ENCODE peak calls at places on chromosomes 3 and 15, in nine cellular contexts. S is cardiac muscle cell, P is heart right ventricle, G is PC-3, D is kidney, J is mucosa of descending colon, T is bronchial epithelial cell, W is sigmoid colon, A is keratinocyte. V is an unnamed sample.
A peak's percentile ranks its signal among the peaks of the same experiment; 100 is the strongest.

GRCh38 chr15:41634072-41634628 is 26.1 kb upstream of the MGA start:
- DNase-seq in S (no peak), P (no peak), G (no peak), D (no peak), J (no peak), T (no peak), W (no peak), A (no peak), V (no peak)

GRCh38 chr3:66011098-66011655 is 27.5 kb downstream of the MAGI1 start:
- DNase-seq in S (no peak), P (no peak), G (no peak), D (no peak), J (no peak), T (no peak), W (no peak), A (no peak), V (no peak)

GRCh38 chr3:188057124-188057523 is 96.8 kb upstream of the LPP start:
- DNase-seq in S (no peak), P (no peak), G (no peak), D (no peak), J (no peak), T (no peak), W (no peak), A (no peak), V (no peak)

GRCh38 chr15:39230205-39230916 is 350.5 kb upstream of the THBS1 start:
- DNase-seq in S (peak; percentile 66), P (no peak), G (no peak), D (no peak), J (no peak), T (no peak), W (no peak), A (no peak), V (no peak)

GRCh38 chr15:40066531-40066930 is 27.6 kb upstream of the SRP14 start:
- DNase-seq in S (no peak), P (no peak), G (peak; percentile 19), D (no peak), J (no peak), T (no peak), W (no peak), A (no peak), V (no peak)

GRCh38 chr3:46882377-46883015 is 5.0 kb downstream of the PTH1R start:
- DNase-seq in S (peak; percentile 70), P (no peak), G (no peak), D (no peak), J (no peak), T (no peak), W (peak; percentile 77), A (no peak), V (no peak)

GRCh38 chr15:96619171-96619570 is 288.7 kb downstream of the NR2F2 start:
- DNase-seq in S (no peak), P (no peak), G (no peak), D (no peak), J (no peak), T (no peak), W (no peak), A (no peak), V (no peak)

GRCh38 chr3:120796944-120797343 is 54.4 kb downstream of the GTF2E1 start:
- DNase-seq in S (no peak), P (no peak), G (no peak), D (no peak), J (no peak), T (no peak), W (no peak), A (no peak), V (no peak)

GRCh38 chr15:71357357-71357756 is 242.1 kb downstream of the THSD4 start:
- DNase-seq in S (peak; percentile 24), P (peak; percentile 60), G (no peak), D (no peak), J (peak; percentile 54), T (no peak), W (no peak), A (no peak), V (no peak)

GRCh38 chr15:77013786-77014136 is 18.8 kb downstream of the PSTPIP1 start:
- DNase-seq in S (no peak), P (no peak), G (peak; percentile 12), D (peak; percentile 84), J (no peak), T (peak; percentile 26), W (no peak), A (no peak), V (no peak)
- TF ChIP-seq CTCF in S (no peak), P (no peak), G (no peak), D (no peak), J (no peak), T (no peak), W (no peak), A (no peak), V (no peak)

GRCh38 chr3:1092061-1092460 is 763 bp upstream of the CNTN6 start:
- DNase-seq in S (no peak), P (no peak), G (no peak), D (no peak), J (no peak), T (no peak), W (no peak), A (no peak), V (no peak)
- H3K4me3 ChIP-seq in S (no peak overlapping the region), P (no peak overlapping the region), G (no peak overlapping the region), D (no peak overlapping the region), J (no peak overlapping the region), T (no peak overlapping the region), W (no peak overlapping the region), A (no peak overlapping the region), V (no peak overlapping the region)

GRCh38 chr15:67105065-67105951 is 39.9 kb downstream of the SMAD3 start:
- DNase-seq in S (peak; percentile 96), P (no peak), G (peak; percentile 96), D (peak; percentile 83), J (no peak), T (peak; percentile 98), W (peak; percentile 83), A (peak; percentile 90), V (peak; percentile 97)
- TF ChIP-seq CTCF in S (peak; percentile 18), P (no peak), G (no peak), D (no peak), J (no peak), T (no peak), W (no peak), A (peak; percentile 2), V (no peak)

GRCh38 chr3:12316721-12317351 is 28.0 kb downstream of the PPARG start:
- DNase-seq in S (no peak), P (no peak), G (no peak), D (no peak), J (no peak), T (no peak), W (no peak), A (no peak), V (no peak)
- H3K4me3 ChIP-seq in S (no peak overlapping the region), P (no peak overlapping the region), G (no peak overlapping the region), D (peak overlapping the region; percentile 3), J (no peak overlapping the region), T (no peak overlapping the region), W (no peak overlapping the region), A (no peak overlapping the region), V (no peak overlapping the region)

DNA sequence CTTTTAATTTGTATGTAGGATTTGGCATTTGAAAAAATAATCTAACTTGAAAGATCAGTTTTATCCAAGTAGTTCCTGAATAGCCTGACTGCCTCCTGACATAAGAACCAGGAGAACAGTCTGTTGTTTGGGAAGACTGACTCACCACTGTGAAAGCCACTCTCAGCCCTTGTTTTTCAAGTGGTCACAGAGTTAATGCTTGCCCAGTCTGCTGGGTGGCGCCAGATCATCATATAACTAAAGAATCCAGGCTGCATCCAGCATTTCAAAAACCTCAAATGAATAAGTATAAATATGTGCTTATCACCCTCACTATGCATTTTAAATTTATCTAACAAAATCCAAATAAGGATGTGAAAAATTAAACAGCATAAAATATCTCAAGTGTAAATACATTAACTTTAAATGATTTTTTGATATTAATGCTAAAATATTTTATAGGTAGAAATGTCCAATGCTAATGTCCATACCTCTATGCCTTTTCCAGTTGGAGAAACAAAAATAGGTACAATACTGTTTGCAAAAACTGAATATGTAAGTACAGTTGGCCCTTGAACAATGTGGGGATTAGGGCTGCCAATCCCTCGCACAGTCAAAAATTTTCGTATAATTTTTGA is 26.9 kb upstream of the ZBBX start:
- DNase-seq in S (peak; percentile 64), P (peak; percentile 21), G (peak; percentile 75), D (no peak), J (no peak), T (peak; percentile 77), W (no peak), A (peak; percentile 26), V (no peak)
- TF ChIP-seq CTCF in S (peak; percentile 42), P (peak; percentile 36), G (peak; percentile 89), D (peak; percentile 34), J (no peak), T (peak; percentile 39), W (no peak), A (peak; percentile 58), V (no peak)

DNA sequence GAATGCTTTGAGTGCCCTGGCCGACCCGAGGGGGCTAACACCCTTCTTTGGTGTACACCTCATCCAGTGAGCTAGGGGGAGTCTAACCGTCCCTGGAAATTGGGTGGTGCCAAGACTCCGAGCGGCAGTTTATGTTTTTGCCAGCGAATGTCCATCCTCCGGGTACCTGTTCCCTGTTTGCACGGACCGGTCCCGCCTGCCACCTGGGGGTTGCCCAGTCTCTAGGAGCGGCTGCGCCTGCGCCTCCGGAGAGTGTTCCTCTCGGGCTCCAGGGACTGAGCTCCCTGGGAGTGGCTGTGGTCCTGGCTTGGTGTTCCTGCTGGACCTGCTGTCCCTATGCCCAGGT is 913 bp upstream of the WNT7A start:
- DNase-seq in S (no peak), P (no peak), G (peak; percentile 21), D (peak; percentile 82), J (no peak), T (no peak), W (peak; percentile 46), A (no peak), V (no peak)
- H3K4me3 ChIP-seq in S (peak overlapping the region; percentile 8), P (peak overlapping the region; percentile 8), G (peak overlapping the region; percentile 55), D (no peak overlapping the region), J (no peak overlapping the region), T (peak overlapping the region; percentile 76), W (no peak overlapping the region), A (no peak overlapping the region), V (no peak overlapping the region)

DNA sequence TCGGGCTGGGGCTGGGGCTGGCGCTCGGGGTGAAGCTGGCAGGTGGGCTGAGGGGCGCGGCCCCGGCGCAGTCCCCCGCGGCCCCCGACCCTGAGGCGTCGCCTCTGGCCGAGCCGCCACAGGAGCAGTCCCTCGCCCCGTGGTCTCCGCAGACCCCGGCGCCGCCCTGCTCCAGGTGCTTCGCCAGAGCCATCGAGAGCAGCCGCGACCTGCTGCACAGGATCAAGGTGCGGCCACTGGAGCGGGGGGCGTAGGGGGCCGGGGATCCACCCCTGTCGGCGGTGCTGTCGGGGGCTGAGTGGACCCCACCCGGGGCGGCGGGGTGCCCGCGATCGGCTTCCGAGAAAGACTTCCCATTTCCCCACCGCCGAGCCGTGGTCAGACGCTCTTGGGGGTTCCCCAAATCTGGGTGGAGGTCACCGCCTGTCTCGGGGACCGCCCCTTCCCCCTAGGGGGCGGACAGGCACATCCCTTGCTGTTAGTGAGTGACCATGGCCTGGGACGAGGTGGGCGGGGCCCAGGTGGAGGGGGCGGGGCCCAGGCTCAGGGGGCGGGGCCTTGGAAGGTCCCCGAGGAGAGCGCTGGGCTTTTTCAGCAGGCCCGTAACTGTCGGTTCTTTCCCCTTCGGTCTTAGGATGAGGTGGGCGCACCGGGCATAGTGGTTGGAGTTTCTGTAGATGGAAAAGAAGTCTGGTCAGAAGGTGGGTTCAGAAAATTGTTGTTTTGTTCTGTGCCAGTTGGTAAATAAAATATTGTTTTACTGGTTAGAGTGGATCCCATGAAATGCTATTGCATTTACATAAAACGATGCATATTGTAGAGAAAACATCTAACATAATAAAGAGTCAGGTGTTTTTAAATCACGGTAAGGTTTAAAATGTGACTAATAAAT is 587 bp downstream of the LACTB start:
- DNase-seq in S (peak; percentile 84), P (peak; percentile 84), G (peak; percentile 65), D (peak; percentile 95), J (peak; percentile 80), T (peak; percentile 64), W (peak; percentile 93), A (peak; percentile 38), V (no peak)
- TF ChIP-seq CTCF in S (peak; percentile 22), P (peak; percentile 37), G (peak; percentile 23), D (peak; percentile 11), J (peak; percentile 21), T (peak; percentile 8), W (no peak), A (peak; percentile 29), V (peak; percentile 11)

GRCh38 chr3:40523781-40524180 is 979 bp upstream of the ZNF621 start:
- DNase-seq in S (no peak), P (no peak), G (peak; percentile 3), D (no peak), J (no peak), T (no peak), W (no peak), A (no peak), V (no peak)
- H3K4me3 ChIP-seq in S (peak overlapping the region; percentile 69), P (peak overlapping the region; percentile 70), G (peak overlapping the region; percentile 91), D (peak overlapping the region; percentile 96), J (no peak overlapping the region), T (no peak overlapping the region), W (no peak overlapping the region), A (no peak overlapping the region), V (no peak overlapping the region)

V was measured in AG04449.